ENCODE peak calls at places on chromosomes 7 and 10, in nine cellular contexts. M, J, N, Q, C, I, F, T and R are unnamed samples.

GRCh38 chr10:38600696-38601095 is 506.6 kb downstream of the ZNF37A start:
- DNase-seq in M (no peak), J (no peak), N (no peak), Q (no peak), C (no peak), I (no peak), F (no peak), T (no peak), R (no peak)

GRCh38 chr10:29239569-29240472 is 49.0 kb upstream of the LYZL1 start:
- DNase-seq in M (no peak), J (no peak), N (no peak), Q (no peak), C (no peak), I (no peak), F (no peak), T (no peak), R (no peak)

GRCh38 chr7:76314042-76314721 is 11.7 kb downstream of the HSPB1 start:
- DNase-seq in M (peak), J (peak), N (peak), Q (peak), C (peak), I (peak), F (peak), T (peak), R (peak)

GRCh38 chr10:79181680-79182079 is 112.9 kb downstream of the ZMIZ1 start:
- DNase-seq in M (no peak), J (no peak), N (no peak), Q (no peak), C (no peak), I (no peak), F (no peak), T (no peak), R (no peak)

GRCh38 chr7:23594879-23595604 is 2.1 kb upstream of the CCDC126 start:
- DNase-seq in M (no peak), J (no peak), N (no peak), Q (no peak), C (no peak), I (no peak), F (no peak), T (no peak), R (no peak)

GRCh38 chr7:34104992-34105391 is 199.7 kb downstream of the BMPER start:
- DNase-seq in M (no peak), J (no peak), N (no peak), Q (no peak), C (no peak), I (no peak), F (no peak), T (no peak), R (no peak)

GRCh38 chr10:86522385-86522855 is 828 bp upstream of the WAPL start:
- DNase-seq in M (no peak), J (peak), N (peak), Q (no peak), C (no peak), I (no peak), F (no peak), T (no peak), R (no peak)

GRCh38 chr7:129401968-129402860 is 32.0 kb upstream of the STRIP2 start:
- DNase-seq in M (no peak), J (no peak), N (no peak), Q (no peak), C (no peak), I (no peak), F (no peak), T (no peak), R (no peak)

GRCh38 chr10:88525371-88526079 is 57.6 kb downstream of the RNLS start:
- DNase-seq in M (no peak), J (peak), N (no peak), Q (no peak), C (no peak), I (no peak), F (no peak), T (no peak), R (no peak)

GRCh38 chr10:96960872-96961271 is 128.8 kb downstream of the LCOR start:
- DNase-seq in M (no peak), J (peak), N (no peak), Q (no peak), C (no peak), I (no peak), F (no peak), T (no peak), R (no peak)

GRCh38 chr10:50561266-50561665 is 62.5 kb downstream of the SGMS1 start:
- DNase-seq in M (peak), J (peak), N (no peak), Q (no peak), C (no peak), I (peak), F (no peak), T (no peak), R (no peak)

GRCh38 chr10:101938316-101939272 is 95.0 kb upstream of the KCNIP2 start:
- DNase-seq in M (no peak), J (peak), N (no peak), Q (no peak), C (no peak), I (no peak), F (no peak), T (no peak), R (no peak)

GRCh38 chr7:98568891-98569290 is 48.2 kb upstream of the NPTX2 start:
- DNase-seq in M (no peak), J (no peak), N (no peak), Q (no peak), C (no peak), I (no peak), F (peak), T (no peak), R (no peak)

GRCh38 chr10:11472158-11472753 is 139.2 kb downstream of the USP6NL start:
- DNase-seq in M (no peak), J (peak), N (peak), Q (no peak), C (peak), I (peak), F (peak), T (peak), R (peak)

GRCh38 chr10:32950457-32951109 is 7.4 kb downstream of the ITGB1 start:
- DNase-seq in M (no peak), J (no peak), N (no peak), Q (no peak), C (no peak), I (no peak), F (no peak), T (no peak), R (no peak)

GRCh38 chr7:33933611-33934281 is 28.4 kb downstream of the BMPER start:
- DNase-seq in M (peak), J (peak), N (no peak), Q (no peak), C (no peak), I (no peak), F (no peak), T (no peak), R (no peak)

GRCh38 chr10:21257919-21258318 is 267.6 kb downstream of the SKIDA1 start:
- DNase-seq in M (no peak), J (no peak), N (no peak), Q (no peak), C (no peak), I (no peak), F (no peak), T (no peak), R (no peak)

GRCh38 chr7:84251183-84251845 is 56.7 kb upstream of the SEMA3A start:
- DNase-seq in M (peak), J (peak), N (no peak), Q (no peak), C (no peak), I (no peak), F (no peak), T (no peak), R (no peak)

GRCh38 chr7:2017483-2017891 is 215.3 kb downstream of the MAD1L1 start:
- DNase-seq in M (no peak), J (no peak), N (no peak), Q (peak), C (no peak), I (no peak), F (no peak), T (no peak), R (no peak)

GRCh38 chr7:27172388-27172774 is 1.7 kb downstream of the HOXA10 start:
- DNase-seq in M (no peak), J (no peak), N (peak), Q (peak), C (no peak), I (no peak), F (no peak), T (no peak), R (no peak)

GRCh38 chr10:78553792-78554191 is 515.0 kb upstream of the ZMIZ1 start:
- DNase-seq in M (no peak), J (no peak), N (no peak), Q (no peak), C (no peak), I (no peak), F (no peak), T (no peak), R (no peak)

GRCh38 chr10:1155791-1156615 is 99.8 kb downstream of the WDR37 start:
- DNase-seq in M (no peak), J (no peak), N (peak), Q (peak), C (no peak), I (no peak), F (no peak), T (no peak), R (no peak)

GRCh38 chr10:99450624-99451498 is 20.4 kb upstream of the GOT1 start:
- DNase-seq in M (no peak), J (no peak), N (no peak), Q (no peak), C (no peak), I (no peak), F (no peak), T (no peak), R (no peak)